ENCODE peak calls at places on chromosome 4, in ten cellular contexts. One of them, this sample, is unnamed.

GRCh38 chr4:29081230-29081955 is 1638.8 kb upstream of the PCDH7 start:
- DNase-seq in stromal cell of bone marrow: peak
- DNase-seq in activated T-cell treated with anti-CD3 and anti-CD28 coated beads for 24 hours: no peak
- DNase-seq in mucosa of gallbladder: no peak
- DNase-seq in cardiac fibroblast: peak
- DNase-seq in NCI-H510A: no peak
- DNase-seq in coronary artery: no peak
- DNase-seq in OCI-LY7: no peak
- DNase-seq in epithelial cell of esophagus: peak
- DNase-seq in ovary: no peak
- DNase-seq in this sample: peak

GRCh38 chr4:53313510-53313909 is 52.4 kb downstream of the SCFD2 start:
- DNase-seq in stromal cell of bone marrow: no peak
- DNase-seq in activated T-cell treated with anti-CD3 and anti-CD28 coated beads for 24 hours: no peak
- DNase-seq in mucosa of gallbladder: no peak
- DNase-seq in cardiac fibroblast: peak
- DNase-seq in NCI-H510A: no peak
- DNase-seq in coronary artery: no peak
- DNase-seq in OCI-LY7: peak
- DNase-seq in epithelial cell of esophagus: peak
- DNase-seq in ovary: no peak
- DNase-seq in this sample: peak

GRCh38 chr4:169313732-169314131 is 43.0 kb upstream of the SH3RF1 start:
- DNase-seq in stromal cell of bone marrow: no peak
- DNase-seq in activated T-cell treated with anti-CD3 and anti-CD28 coated beads for 24 hours: no peak
- DNase-seq in mucosa of gallbladder: no peak
- DNase-seq in cardiac fibroblast: no peak
- DNase-seq in NCI-H510A: no peak
- DNase-seq in coronary artery: no peak
- DNase-seq in OCI-LY7: no peak
- DNase-seq in epithelial cell of esophagus: peak
- DNase-seq in ovary: no peak
- DNase-seq in this sample: no peak

GRCh38 chr4:55122235-55122634 is 3.2 kb downstream of the KDR start:
- DNase-seq in stromal cell of bone marrow: no peak
- DNase-seq in activated T-cell treated with anti-CD3 and anti-CD28 coated beads for 24 hours: no peak
- DNase-seq in mucosa of gallbladder: no peak
- DNase-seq in cardiac fibroblast: no peak
- DNase-seq in NCI-H510A: no peak
- DNase-seq in coronary artery: no peak
- DNase-seq in OCI-LY7: no peak
- DNase-seq in epithelial cell of esophagus: no peak
- DNase-seq in ovary: no peak
- DNase-seq in this sample: no peak

GRCh38 chr4:166309286-166309685 is 436.2 kb downstream of the TLL1 start:
- DNase-seq in stromal cell of bone marrow: no peak
- DNase-seq in activated T-cell treated with anti-CD3 and anti-CD28 coated beads for 24 hours: no peak
- DNase-seq in mucosa of gallbladder: no peak
- DNase-seq in cardiac fibroblast: no peak
- DNase-seq in NCI-H510A: no peak
- DNase-seq in coronary artery: no peak
- DNase-seq in OCI-LY7: no peak
- DNase-seq in epithelial cell of esophagus: no peak
- DNase-seq in ovary: no peak
- DNase-seq in this sample: peak

GRCh38 chr4:124178449-124179021 is 534.0 kb downstream of the ANKRD50 start:
- DNase-seq in stromal cell of bone marrow: peak
- DNase-seq in activated T-cell treated with anti-CD3 and anti-CD28 coated beads for 24 hours: no peak
- DNase-seq in mucosa of gallbladder: no peak
- DNase-seq in cardiac fibroblast: peak
- DNase-seq in NCI-H510A: no peak
- DNase-seq in coronary artery: peak
- DNase-seq in OCI-LY7: no peak
- DNase-seq in epithelial cell of esophagus: peak
- DNase-seq in ovary: no peak
- DNase-seq in this sample: peak

GRCh38 chr4:158858410-158859189 is 89.8 kb downstream of the FNIP2 start:
- DNase-seq in stromal cell of bone marrow: peak
- DNase-seq in activated T-cell treated with anti-CD3 and anti-CD28 coated beads for 24 hours: no peak
- DNase-seq in mucosa of gallbladder: no peak
- DNase-seq in cardiac fibroblast: peak
- DNase-seq in NCI-H510A: no peak
- DNase-seq in coronary artery: no peak
- DNase-seq in OCI-LY7: no peak
- DNase-seq in epithelial cell of esophagus: peak
- DNase-seq in ovary: no peak
- DNase-seq in this sample: peak

GRCh38 chr4:89753601-89754066 is 83.3 kb downstream of the SNCA start:
- DNase-seq in stromal cell of bone marrow: peak
- DNase-seq in activated T-cell treated with anti-CD3 and anti-CD28 coated beads for 24 hours: no peak
- DNase-seq in mucosa of gallbladder: no peak
- DNase-seq in cardiac fibroblast: peak
- DNase-seq in NCI-H510A: no peak
- DNase-seq in coronary artery: no peak
- DNase-seq in OCI-LY7: no peak
- DNase-seq in epithelial cell of esophagus: peak
- DNase-seq in ovary: no peak
- DNase-seq in this sample: peak

GRCh38 chr4:37737456-37737855 is 51.3 kb upstream of the RELL1 start:
- DNase-seq in stromal cell of bone marrow: peak
- DNase-seq in activated T-cell treated with anti-CD3 and anti-CD28 coated beads for 24 hours: no peak
- DNase-seq in mucosa of gallbladder: no peak
- DNase-seq in cardiac fibroblast: peak
- DNase-seq in NCI-H510A: no peak
- DNase-seq in coronary artery: no peak
- DNase-seq in OCI-LY7: no peak
- DNase-seq in epithelial cell of esophagus: peak
- DNase-seq in ovary: no peak
- DNase-seq in this sample: peak

GRCh38 chr4:1201851-1202525 is 29.6 kb upstream of the SPON2 start:
- DNase-seq in stromal cell of bone marrow: peak
- DNase-seq in activated T-cell treated with anti-CD3 and anti-CD28 coated beads for 24 hours: peak
- DNase-seq in mucosa of gallbladder: peak
- DNase-seq in cardiac fibroblast: peak
- DNase-seq in NCI-H510A: no peak
- DNase-seq in coronary artery: peak
- DNase-seq in OCI-LY7: peak
- DNase-seq in epithelial cell of esophagus: no peak
- DNase-seq in ovary: peak
- DNase-seq in this sample: peak

GRCh38 chr4:93731448-93731847 is 97.1 kb upstream of the ATOH1 start:
- DNase-seq in stromal cell of bone marrow: no peak
- DNase-seq in activated T-cell treated with anti-CD3 and anti-CD28 coated beads for 24 hours: no peak
- DNase-seq in mucosa of gallbladder: no peak
- DNase-seq in cardiac fibroblast: no peak
- DNase-seq in NCI-H510A: no peak
- DNase-seq in coronary artery: no peak
- DNase-seq in OCI-LY7: no peak
- DNase-seq in epithelial cell of esophagus: peak
- DNase-seq in ovary: no peak
- DNase-seq in this sample: no peak

GRCh38 chr4:81684357-81684756 is 212.7 kb upstream of the RASGEF1B start:
- DNase-seq in stromal cell of bone marrow: no peak
- DNase-seq in activated T-cell treated with anti-CD3 and anti-CD28 coated beads for 24 hours: no peak
- DNase-seq in mucosa of gallbladder: no peak
- DNase-seq in cardiac fibroblast: no peak
- DNase-seq in NCI-H510A: peak
- DNase-seq in coronary artery: no peak
- DNase-seq in OCI-LY7: no peak
- DNase-seq in epithelial cell of esophagus: peak
- DNase-seq in ovary: no peak
- DNase-seq in this sample: no peak

GRCh38 chr4:40403079-40403478 is 67.9 kb downstream of the CHRNA9 start:
- DNase-seq in stromal cell of bone marrow: no peak
- DNase-seq in activated T-cell treated with anti-CD3 and anti-CD28 coated beads for 24 hours: no peak
- DNase-seq in mucosa of gallbladder: no peak
- DNase-seq in cardiac fibroblast: no peak
- DNase-seq in NCI-H510A: no peak
- DNase-seq in coronary artery: no peak
- DNase-seq in OCI-LY7: no peak
- DNase-seq in epithelial cell of esophagus: no peak
- DNase-seq in ovary: no peak
- DNase-seq in this sample: no peak

GRCh38 chr4:135240796-135241195 is 1039.2 kb upstream of the PABPC4L start:
- DNase-seq in stromal cell of bone marrow: no peak
- DNase-seq in activated T-cell treated with anti-CD3 and anti-CD28 coated beads for 24 hours: no peak
- DNase-seq in mucosa of gallbladder: no peak
- DNase-seq in cardiac fibroblast: peak
- DNase-seq in NCI-H510A: no peak
- DNase-seq in coronary artery: no peak
- DNase-seq in OCI-LY7: no peak
- DNase-seq in epithelial cell of esophagus: no peak
- DNase-seq in ovary: no peak
- DNase-seq in this sample: no peak

GRCh38 chr4:24979554-24979953 is 51.2 kb downstream of the LGI2 start:
- DNase-seq in stromal cell of bone marrow: no peak
- DNase-seq in activated T-cell treated with anti-CD3 and anti-CD28 coated beads for 24 hours: no peak
- DNase-seq in mucosa of gallbladder: peak
- DNase-seq in cardiac fibroblast: peak
- DNase-seq in NCI-H510A: no peak
- DNase-seq in coronary artery: no peak
- DNase-seq in OCI-LY7: no peak
- DNase-seq in epithelial cell of esophagus: no peak
- DNase-seq in ovary: no peak
- DNase-seq in this sample: peak

GRCh38 chr4:89009653-89010369 is 47.2 kb downstream of the FAM13A start:
- DNase-seq in stromal cell of bone marrow: no peak
- DNase-seq in activated T-cell treated with anti-CD3 and anti-CD28 coated beads for 24 hours: no peak
- DNase-seq in mucosa of gallbladder: no peak
- DNase-seq in cardiac fibroblast: no peak
- DNase-seq in NCI-H510A: no peak
- DNase-seq in coronary artery: no peak
- DNase-seq in OCI-LY7: no peak
- DNase-seq in epithelial cell of esophagus: no peak
- DNase-seq in ovary: no peak
- DNase-seq in this sample: no peak

GRCh38 chr4:86223472-86223871 is 136.4 kb downstream of the MAPK10 start:
- DNase-seq in stromal cell of bone marrow: peak
- DNase-seq in activated T-cell treated with anti-CD3 and anti-CD28 coated beads for 24 hours: no peak
- DNase-seq in mucosa of gallbladder: no peak
- DNase-seq in cardiac fibroblast: peak
- DNase-seq in NCI-H510A: no peak
- DNase-seq in coronary artery: no peak
- DNase-seq in OCI-LY7: peak
- DNase-seq in epithelial cell of esophagus: peak
- DNase-seq in ovary: no peak
- DNase-seq in this sample: peak

This sample was measured in ELR.